ENCODE peak calls at places on chromosomes 5 and 9, in four cellular contexts. One of them, this sample, is unnamed. For H3K4me1, the result is how much of the 10 kb centered on the place peaks cover.

GRCh38 chr9:5786370-5787127 is 46.4 kb downstream of the ERMP1 start:
- DNase-seq in OCI-LY7: no peak
- DNase-seq in neuronal stem cell: no peak
- DNase-seq in IMR-90: peak
- DNase-seq in this sample: no peak

GRCh38 chr5:44048268-44048984 is 340.8 kb downstream of the FGF10 start:
- DNase-seq in OCI-LY7: no peak
- DNase-seq in neuronal stem cell: no peak
- DNase-seq in IMR-90: no peak
- DNase-seq in this sample: no peak

GRCh38 chr9:87594218-87594617 is 96.6 kb downstream of the DAPK1 start:
- DNase-seq in IMR-90: peak
- DNase-seq in neuronal stem cell: no peak
- DNase-seq in OCI-LY7: no peak
- DNase-seq in this sample: no peak

GRCh38 chr5:134141346-134142050 is 27.0 kb downstream of the TCF7 start:
- DNase-seq in neuronal stem cell: no peak
- DNase-seq in OCI-LY7: no peak
- DNase-seq in IMR-90: no peak
- DNase-seq in this sample: no peak

GRCh38 chr9:131554088-131554864 is 9.0 kb downstream of the PRRT1B start:
- DNase-seq in OCI-LY7: no peak
- DNase-seq in neuronal stem cell: no peak
- DNase-seq in IMR-90: no peak
- DNase-seq in this sample: no peak

GRCh38 chr5:100131161-100131560 is 404.0 kb upstream of the FAM174A start:
- DNase-seq in OCI-LY7: no peak
- DNase-seq in neuronal stem cell: no peak
- DNase-seq in IMR-90: no peak
- DNase-seq in this sample: no peak

GRCh38 chr5:93503598-93504067 is 77.4 kb downstream of the NR2F1-AS1 start:
- DNase-seq in IMR-90: peak
- DNase-seq in neuronal stem cell: no peak
- DNase-seq in OCI-LY7: no peak
- DNase-seq in this sample: no peak

GRCh38 chr5:100902406-100903035 is 561 bp downstream of the ST8SIA4 start:
- DNase-seq in OCI-LY7: no peak
- DNase-seq in IMR-90: no peak
- DNase-seq in neuronal stem cell: peak
- DNase-seq in this sample: no peak

GRCh38 chr9:127973169-127974001 is 7.4 kb downstream of the EEIG1 start:
- DNase-seq in IMR-90: no peak
- DNase-seq in OCI-LY7: no peak
- DNase-seq in neuronal stem cell: no peak
- DNase-seq in this sample: no peak

GRCh38 chr5:3592298-3592697 is 3.3 kb upstream of the IRX1 start:
- DNase-seq in neuronal stem cell: no peak
- DNase-seq in IMR-90: no peak
- DNase-seq in OCI-LY7: no peak
- DNase-seq in this sample: no peak

GRCh38 chr9:93662952-93663572 is 86.7 kb downstream of the PHF2 start:
- DNase-seq in OCI-LY7: no peak
- DNase-seq in neuronal stem cell: no peak
- DNase-seq in IMR-90: no peak
- DNase-seq in this sample: no peak

GRCh38 chr5:113255105-113255504 is 179.7 kb downstream of the TSSK1B start:
- DNase-seq in OCI-LY7: no peak
- DNase-seq in neuronal stem cell: no peak
- DNase-seq in IMR-90: no peak
- DNase-seq in this sample: no peak

GRCh38 chr5:160970605-160971191 is 118.7 kb upstream of the ATP10B start:
- DNase-seq in neuronal stem cell: no peak
- DNase-seq in IMR-90: no peak
- DNase-seq in OCI-LY7: peak
- DNase-seq in this sample: no peak

GRCh38 chr9:20437466-20437865 is 184.8 kb downstream of the MLLT3 start:
- DNase-seq in neuronal stem cell: no peak
- DNase-seq in OCI-LY7: no peak
- DNase-seq in IMR-90: peak
- DNase-seq in this sample: no peak

GRCh38 chr5:31894131-31894530 is 255.2 kb downstream of the PDZD2 start:
- DNase-seq in IMR-90: no peak
- DNase-seq in OCI-LY7: no peak
- DNase-seq in neuronal stem cell: no peak
- DNase-seq in this sample: peak

GRCh38 chr5:173672891-173673290 is 56.4 kb upstream of the BOD1 start:
- DNase-seq in OCI-LY7: peak
- DNase-seq in neuronal stem cell: no peak
- DNase-seq in IMR-90: no peak
- DNase-seq in this sample: no peak

GRCh38 chr9:126621919-126622735 is 8.4 kb downstream of the LMX1B start:
- DNase-seq in OCI-LY7: no peak
- DNase-seq in IMR-90: no peak
- DNase-seq in neuronal stem cell: no peak
- DNase-seq in this sample: no peak

GRCh38 chr5:158910782-158911692 is 188.7 kb downstream of the EBF1 start:
- DNase-seq in OCI-LY7: no peak
- DNase-seq in neuronal stem cell: no peak
- DNase-seq in IMR-90: peak
- DNase-seq in this sample: no peak

GRCh38 chr5:72608297-72608696 is 101.1 kb upstream of the ZNF366 start:
- DNase-seq in IMR-90: peak
- DNase-seq in OCI-LY7: no peak
- DNase-seq in neuronal stem cell: no peak
- DNase-seq in this sample: peak

GRCh38 chr5:13831236-13831810 is 113.2 kb downstream of the DNAH5 start:
- DNase-seq in neuronal stem cell: no peak
- DNase-seq in IMR-90: peak
- DNase-seq in OCI-LY7: no peak
- DNase-seq in this sample: no peak

GRCh38 chr5:151095341-151096000 is 14.6 kb upstream of the TNIP1 start:
- DNase-seq in IMR-90: no peak
- DNase-seq in OCI-LY7: no peak
- DNase-seq in neuronal stem cell: no peak
- DNase-seq in this sample: peak

GRCh38 chr9:120348951-120349429 is 231.0 kb downstream of the CDK5RAP2 start:
- DNase-seq in OCI-LY7: peak
- DNase-seq in neuronal stem cell: peak
- DNase-seq in IMR-90: peak
- DNase-seq in this sample: peak

GRCh38 chr9:17462869-17463464 is 115.9 kb upstream of the SH3GL2 start:
- DNase-seq in neuronal stem cell: peak
- DNase-seq in OCI-LY7: peak
- DNase-seq in IMR-90: peak
- DNase-seq in this sample: peak

GRCh38 chr5:94266170-94266569 is 352.2 kb downstream of the KIAA0825 start:
- DNase-seq in OCI-LY7: no peak
- DNase-seq in neuronal stem cell: no peak
- DNase-seq in IMR-90: no peak
- DNase-seq in this sample: no peak

GRCh38 chr9:91515074-91515687 is 91.5 kb upstream of the NFIL3 start:
- DNase-seq in OCI-LY7: no peak
- DNase-seq in IMR-90: peak
- DNase-seq in neuronal stem cell: no peak
- DNase-seq in this sample: peak

GRCh38 chr5:165871279-165871678 is 2365.9 kb downstream of the MAT2B start:
- DNase-seq in IMR-90: no peak
- DNase-seq in OCI-LY7: no peak
- DNase-seq in neuronal stem cell: no peak
- DNase-seq in this sample: no peak

GRCh38 chr5:17157294-17157693 is 60.1 kb upstream of the BASP1 start:
- DNase-seq in neuronal stem cell: no peak
- DNase-seq in OCI-LY7: no peak
- DNase-seq in IMR-90: peak
- DNase-seq in this sample: no peak

GRCh38 chr9:109206670-109207069 is 39.6 kb upstream of the FRRS1L start:
- DNase-seq in OCI-LY7: no peak
- DNase-seq in neuronal stem cell: no peak
- DNase-seq in IMR-90: no peak
- DNase-seq in this sample: peak

GRCh38 chr5:91420879-91421278 is 37.8 kb upstream of the ARRDC3 start:
- DNase-seq in neuronal stem cell: no peak
- DNase-seq in OCI-LY7: no peak
- DNase-seq in IMR-90: no peak
- DNase-seq in this sample: no peak

GRCh38 chr5:32193591-32193990 is 19.5 kb upstream of the GOLPH3 start:
- DNase-seq in IMR-90: peak
- DNase-seq in neuronal stem cell: no peak
- DNase-seq in OCI-LY7: no peak
- DNase-seq in this sample: peak

GRCh38 chr9:86041331-86041741 is 58.0 kb downstream of the GOLM1 start:
- DNase-seq in neuronal stem cell: no peak
- DNase-seq in IMR-90: peak
- DNase-seq in OCI-LY7: no peak
- DNase-seq in this sample: no peak

GRCh38 chr5:81855576-81855975 is 104.7 kb upstream of the SSBP2 start:
- DNase-seq in neuronal stem cell: no peak
- DNase-seq in IMR-90: no peak
- DNase-seq in OCI-LY7: no peak
- DNase-seq in this sample: no peak
- H3K27ac ChIP-seq in neuronal stem cell: no peak
- H3K27ac ChIP-seq in IMR-90: no peak
- H3K27ac ChIP-seq in OCI-LY7: no peak
- H3K27ac ChIP-seq in this sample: no peak

DNA sequence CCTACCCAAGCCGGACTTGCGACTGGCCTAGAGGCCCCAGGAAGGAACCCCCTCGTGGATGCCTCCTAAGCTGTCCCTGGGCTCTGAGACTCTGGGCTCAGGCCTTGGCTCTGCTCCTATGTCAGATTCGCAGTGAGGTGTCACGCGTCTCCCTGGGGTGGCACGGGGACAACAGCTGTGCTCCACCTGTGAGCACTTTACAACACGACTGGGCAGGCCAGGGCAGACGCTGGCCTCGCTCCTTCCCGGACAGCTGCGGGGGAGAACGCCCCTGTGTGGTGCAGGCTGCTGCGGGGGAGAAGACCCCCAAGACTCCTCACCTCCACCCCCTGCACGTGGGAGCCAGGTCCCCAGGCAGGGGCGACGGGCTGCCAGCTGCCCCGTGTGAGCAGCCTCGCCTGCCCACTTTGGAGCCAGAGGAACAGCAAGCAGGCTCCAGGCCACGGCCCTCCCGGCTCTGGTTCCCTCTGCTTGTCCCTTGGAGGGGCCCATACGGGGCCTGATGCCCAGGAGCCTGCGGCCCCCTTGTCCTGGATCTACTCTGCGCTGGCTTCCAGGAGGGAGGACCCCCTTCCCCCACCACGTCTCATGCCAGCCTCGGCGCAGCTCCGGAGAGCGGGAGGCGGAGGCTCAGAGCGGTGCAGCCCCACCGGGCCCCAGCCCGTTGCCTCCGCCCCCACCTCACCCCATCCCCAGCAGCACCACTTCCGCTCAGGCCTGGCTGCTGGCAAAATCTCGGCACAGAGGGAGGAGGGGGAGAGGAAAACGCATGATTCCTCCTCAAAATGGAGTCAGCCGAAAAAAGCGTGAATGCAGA is 36.0 kb downstream of the SARDH start:
- DNase-seq in OCI-LY7: peak
- DNase-seq in neuronal stem cell: no peak
- DNase-seq in IMR-90: peak
- DNase-seq in this sample: peak
- H3K4me1 ChIP-seq in OCI-LY7: half or more
- H3K4me1 ChIP-seq in neuronal stem cell: under half
- H3K4me1 ChIP-seq in IMR-90: under half
- H3K4me1 ChIP-seq in this sample: under half

GRCh38 chr9:96486351-96487029 is 36.5 kb downstream of the HABP4 start:
- DNase-seq in OCI-LY7: no peak
- DNase-seq in IMR-90: peak
- DNase-seq in neuronal stem cell: no peak
- DNase-seq in this sample: no peak

GRCh38 chr9:96484521-96484931 is 34.6 kb downstream of the HABP4 start:
- DNase-seq in IMR-90: no peak
- DNase-seq in OCI-LY7: peak
- DNase-seq in neuronal stem cell: no peak
- DNase-seq in this sample: no peak

GRCh38 chr9:96487030-96487396 is 37.0 kb downstream of the HABP4 start:
- DNase-seq in OCI-LY7: no peak
- DNase-seq in neuronal stem cell: no peak
- DNase-seq in IMR-90: no peak
- DNase-seq in this sample: no peak

GRCh38 chr9:96483733-96484240 is 33.8 kb downstream of the HABP4 start:
- DNase-seq in neuronal stem cell: no peak
- DNase-seq in OCI-LY7: no peak
- DNase-seq in IMR-90: no peak
- DNase-seq in this sample: no peak

GRCh38 chr9:96485280-96485679 is 35.3 kb downstream of the HABP4 start:
- DNase-seq in IMR-90: no peak
- DNase-seq in OCI-LY7: no peak
- DNase-seq in neuronal stem cell: no peak
- DNase-seq in this sample: no peak
- H3K27ac ChIP-seq in IMR-90: no peak
- H3K27ac ChIP-seq in OCI-LY7: peak
- H3K27ac ChIP-seq in neuronal stem cell: no peak
- H3K27ac ChIP-seq in this sample: no peak

GRCh38 chr5:76406567-76407155 is 3.6 kb downstream of the IQGAP2 start:
- DNase-seq in neuronal stem cell: no peak
- DNase-seq in IMR-90: no peak
- DNase-seq in OCI-LY7: no peak
- DNase-seq in this sample: no peak
- H3K4me1 ChIP-seq in neuronal stem cell: under half
- H3K4me1 ChIP-seq in IMR-90: under half
- H3K4me1 ChIP-seq in OCI-LY7: under half
- H3K4me1 ChIP-seq in this sample: under half

GRCh38 chr5:6590581-6590980 is 42.3 kb downstream of the NSUN2 start:
- DNase-seq in IMR-90: no peak
- DNase-seq in neuronal stem cell: no peak
- DNase-seq in OCI-LY7: no peak
- DNase-seq in this sample: no peak
- H3K27ac ChIP-seq in IMR-90: no peak
- H3K27ac ChIP-seq in neuronal stem cell: no peak
- H3K27ac ChIP-seq in OCI-LY7: no peak
- H3K27ac ChIP-seq in this sample: no peak

GRCh38 chr5:116502097-116502496 is 72.5 kb downstream of the SEMA6A start:
- DNase-seq in neuronal stem cell: no peak
- DNase-seq in IMR-90: no peak
- DNase-seq in OCI-LY7: no peak
- DNase-seq in this sample: no peak
- H3K4me1 ChIP-seq in neuronal stem cell: under half
- H3K4me1 ChIP-seq in IMR-90: under half
- H3K4me1 ChIP-seq in OCI-LY7: under half
- H3K4me1 ChIP-seq in this sample: under half